ENCODE peak calls at places on chromosomes 13 and 19, in eight cellular contexts. One of them, this sample, is unnamed.

GRCh38 chr13:24355103-24355502 is 45.7 kb downstream of the C1QTNF9 start:
- DNase-seq in AG04450: no peak
- DNase-seq in ascending aorta: no peak
- DNase-seq in lower lobe of right lung: no peak
- DNase-seq in left ventricle myocardium inferior: no peak
- DNase-seq in colonic mucosa: no peak
- DNase-seq in pancreas: no peak
- DNase-seq in adrenal gland: no peak
- DNase-seq in this sample: no peak

GRCh38 chr13:60134376-60134775 is 29.4 kb downstream of the DIAPH3 start:
- DNase-seq in ascending aorta: no peak
- DNase-seq in left ventricle myocardium inferior: no peak
- DNase-seq in adrenal gland: no peak
- DNase-seq in AG04450: no peak
- DNase-seq in lower lobe of right lung: no peak
- DNase-seq in pancreas: no peak
- DNase-seq in colonic mucosa: no peak
- DNase-seq in this sample: no peak

GRCh38 chr19:5926641-5927438 is 12.8 kb downstream of the CAPS start:
- DNase-seq in adrenal gland: no peak
- DNase-seq in colonic mucosa: no peak
- DNase-seq in pancreas: peak; percentile 24
- DNase-seq in ascending aorta: peak; percentile 83
- DNase-seq in AG04450: no peak
- DNase-seq in left ventricle myocardium inferior: peak; percentile 58
- DNase-seq in lower lobe of right lung: no peak
- DNase-seq in this sample: no peak

GRCh38 chr19:3243851-3244700 is 19.6 kb downstream of the CELF5 start:
- DNase-seq in lower lobe of right lung: no peak
- DNase-seq in left ventricle myocardium inferior: no peak
- DNase-seq in pancreas: no peak
- DNase-seq in AG04450: peak; percentile 23
- DNase-seq in ascending aorta: no peak
- DNase-seq in adrenal gland: peak; percentile 42
- DNase-seq in colonic mucosa: peak; percentile 63
- DNase-seq in this sample: peak; percentile 27

GRCh38 chr13:46531953-46532352 is 21.0 kb upstream of the LRCH1 start:
- DNase-seq in lower lobe of right lung: no peak
- DNase-seq in ascending aorta: no peak
- DNase-seq in pancreas: no peak
- DNase-seq in left ventricle myocardium inferior: no peak
- DNase-seq in AG04450: no peak
- DNase-seq in adrenal gland: no peak
- DNase-seq in colonic mucosa: no peak
- DNase-seq in this sample: no peak

GRCh38 chr13:30331331-30331771 is 24.0 kb upstream of the KATNAL1 start:
- DNase-seq in pancreas: no peak
- DNase-seq in colonic mucosa: no peak
- DNase-seq in ascending aorta: peak; percentile 68
- DNase-seq in left ventricle myocardium inferior: peak; percentile 22
- DNase-seq in lower lobe of right lung: no peak
- DNase-seq in AG04450: no peak
- DNase-seq in adrenal gland: peak; percentile 55
- DNase-seq in this sample: no peak

GRCh38 chr19:13794388-13794751 is 873 bp upstream of the ZSWIM4 start:
- DNase-seq in left ventricle myocardium inferior: peak; percentile 83
- DNase-seq in adrenal gland: peak; percentile 84
- DNase-seq in lower lobe of right lung: peak; percentile 70
- DNase-seq in ascending aorta: peak; percentile 94
- DNase-seq in colonic mucosa: peak; percentile 64
- DNase-seq in AG04450: peak; percentile 87
- DNase-seq in pancreas: no peak
- DNase-seq in this sample: peak; percentile 80

GRCh38 chr13:42047561-42048322 is 706 bp upstream of the DGKH start:
- DNase-seq in adrenal gland: peak; percentile 36
- DNase-seq in AG04450: no peak
- DNase-seq in colonic mucosa: peak; percentile 74
- DNase-seq in pancreas: peak; percentile 71
- DNase-seq in left ventricle myocardium inferior: peak; percentile 29
- DNase-seq in lower lobe of right lung: peak; percentile 58
- DNase-seq in ascending aorta: peak; percentile 70
- DNase-seq in this sample: peak; percentile 57

GRCh38 chr19:44451687-44452086 is 3.4 kb upstream of the ZNF229 start:
- DNase-seq in pancreas: no peak
- DNase-seq in left ventricle myocardium inferior: no peak
- DNase-seq in AG04450: no peak
- DNase-seq in lower lobe of right lung: no peak
- DNase-seq in colonic mucosa: no peak
- DNase-seq in ascending aorta: no peak
- DNase-seq in adrenal gland: no peak
- DNase-seq in this sample: no peak

GRCh38 chr13:97506511-97506910 is 72.5 kb downstream of the RAP2A start:
- DNase-seq in lower lobe of right lung: no peak
- DNase-seq in ascending aorta: no peak
- DNase-seq in pancreas: no peak
- DNase-seq in left ventricle myocardium inferior: no peak
- DNase-seq in colonic mucosa: no peak
- DNase-seq in adrenal gland: no peak
- DNase-seq in AG04450: peak; percentile 61
- DNase-seq in this sample: no peak

GRCh38 chr13:44153536-44153935 is 220.1 kb upstream of the SERP2 start:
- DNase-seq in adrenal gland: no peak
- DNase-seq in colonic mucosa: no peak
- DNase-seq in ascending aorta: no peak
- DNase-seq in pancreas: no peak
- DNase-seq in AG04450: no peak
- DNase-seq in left ventricle myocardium inferior: no peak
- DNase-seq in lower lobe of right lung: no peak
- DNase-seq in this sample: no peak

GRCh38 chr13:73215807-73216206 is 157.0 kb downstream of the KLF5 start:
- DNase-seq in pancreas: no peak
- DNase-seq in lower lobe of right lung: no peak
- DNase-seq in colonic mucosa: no peak
- DNase-seq in left ventricle myocardium inferior: no peak
- DNase-seq in ascending aorta: no peak
- DNase-seq in adrenal gland: no peak
- DNase-seq in AG04450: no peak
- DNase-seq in this sample: peak; percentile 38

GRCh38 chr19:46609511-46610412 is 8.6 kb downstream of the CALM3 start:
- DNase-seq in colonic mucosa: no peak
- DNase-seq in adrenal gland: peak; percentile 17
- DNase-seq in ascending aorta: peak; percentile 61
- DNase-seq in left ventricle myocardium inferior: peak; percentile 13
- DNase-seq in AG04450: no peak
- DNase-seq in pancreas: peak; percentile 50
- DNase-seq in lower lobe of right lung: peak; percentile 28
- DNase-seq in this sample: no peak

GRCh38 chr19:46611791-46612190 is 10.7 kb downstream of the CALM3 start:
- DNase-seq in adrenal gland: no peak
- DNase-seq in ascending aorta: no peak
- DNase-seq in lower lobe of right lung: peak; percentile 24
- DNase-seq in left ventricle myocardium inferior: peak; percentile 13
- DNase-seq in AG04450: no peak
- DNase-seq in pancreas: peak; percentile 40
- DNase-seq in colonic mucosa: no peak
- DNase-seq in this sample: no peak

GRCh38 chr19:46610413-46610775 is 9.3 kb downstream of the CALM3 start:
- DNase-seq in lower lobe of right lung: no peak
- DNase-seq in pancreas: no peak
- DNase-seq in colonic mucosa: no peak
- DNase-seq in ascending aorta: peak; percentile 53
- DNase-seq in AG04450: no peak
- DNase-seq in left ventricle myocardium inferior: peak; percentile 12
- DNase-seq in adrenal gland: no peak
- DNase-seq in this sample: no peak

GRCh38 chr19:46608581-46609345 is 7.6 kb downstream of the CALM3 start:
- DNase-seq in pancreas: no peak
- DNase-seq in AG04450: no peak
- DNase-seq in colonic mucosa: peak; percentile 12
- DNase-seq in adrenal gland: peak; percentile 16
- DNase-seq in ascending aorta: peak; percentile 58
- DNase-seq in lower lobe of right lung: peak; percentile 43
- DNase-seq in left ventricle myocardium inferior: peak; percentile 11
- DNase-seq in this sample: no peak

GRCh38 chr19:46610851-46611770 is 10.0 kb downstream of the CALM3 start:
- DNase-seq in adrenal gland: no peak
- DNase-seq in ascending aorta: peak; percentile 65
- DNase-seq in left ventricle myocardium inferior: peak; percentile 9
- DNase-seq in lower lobe of right lung: no peak
- DNase-seq in colonic mucosa: no peak
- DNase-seq in AG04450: no peak
- DNase-seq in pancreas: peak; percentile 33
- DNase-seq in this sample: no peak
- H3K27ac ChIP-seq in adrenal gland: no peak overlapping the region
- H3K27ac ChIP-seq in ascending aorta: peak overlapping the region; percentile 50
- H3K27ac ChIP-seq in left ventricle myocardium inferior: no peak overlapping the region
- H3K27ac ChIP-seq in lower lobe of right lung: no peak overlapping the region
- H3K27ac ChIP-seq in colonic mucosa: no peak overlapping the region
- H3K27ac ChIP-seq in AG04450: no peak overlapping the region
- H3K27ac ChIP-seq in pancreas: no peak overlapping the region
- H3K27ac ChIP-seq in this sample: no peak overlapping the region

GRCh38 chr19:36838784-36839324 is 667 bp upstream of the ZNF790 start:
- DNase-seq in ascending aorta: no peak
- DNase-seq in left ventricle myocardium inferior: no peak
- DNase-seq in adrenal gland: no peak
- DNase-seq in AG04450: no peak
- DNase-seq in lower lobe of right lung: no peak
- DNase-seq in colonic mucosa: no peak
- DNase-seq in pancreas: no peak
- DNase-seq in this sample: no peak

GRCh38 chr19:36837902-36838783 is at the start of gene ZNF790:
- DNase-seq in AG04450: peak; percentile 70
- DNase-seq in pancreas: peak; percentile 91
- DNase-seq in lower lobe of right lung: peak; percentile 92
- DNase-seq in adrenal gland: peak; percentile 89
- DNase-seq in ascending aorta: peak; percentile 94
- DNase-seq in colonic mucosa: peak; percentile 91
- DNase-seq in left ventricle myocardium inferior: peak; percentile 90
- DNase-seq in this sample: peak; percentile 86

GRCh38 chr19:36833430-36833829 is 4.8 kb downstream of the ZNF790 start:
- DNase-seq in ascending aorta: no peak
- DNase-seq in pancreas: no peak
- DNase-seq in colonic mucosa: no peak
- DNase-seq in adrenal gland: no peak
- DNase-seq in AG04450: no peak
- DNase-seq in lower lobe of right lung: no peak
- DNase-seq in left ventricle myocardium inferior: no peak
- DNase-seq in this sample: no peak

GRCh38 chr19:36837525-36837901 is 674 bp downstream of the ZNF790 start:
- DNase-seq in adrenal gland: peak; percentile 23
- DNase-seq in pancreas: no peak
- DNase-seq in AG04450: no peak
- DNase-seq in ascending aorta: no peak
- DNase-seq in lower lobe of right lung: no peak
- DNase-seq in colonic mucosa: no peak
- DNase-seq in left ventricle myocardium inferior: no peak
- DNase-seq in this sample: no peak
- H3K9me3 ChIP-seq in adrenal gland: peaks cover 4% of the 10 kb centered on the region
- H3K9me3 ChIP-seq in pancreas: no peaks in the 10 kb centered on the region
- H3K9me3 ChIP-seq in AG04450: peaks cover 30% of the 10 kb centered on the region
- H3K9me3 ChIP-seq in ascending aorta: peaks cover 42% of the 10 kb centered on the region
- H3K9me3 ChIP-seq in lower lobe of right lung: peaks cover 42% of the 10 kb centered on the region
- H3K9me3 ChIP-seq in colonic mucosa: peaks cover 3% of the 10 kb centered on the region
- H3K9me3 ChIP-seq in left ventricle myocardium inferior: peaks cover 42% of the 10 kb centered on the region
- H3K9me3 ChIP-seq in this sample: peaks cover 56% of the 10 kb centered on the region

GRCh38 chr13:36536546-36536945 is 104.3 kb downstream of the CCNA1 start:
- DNase-seq in lower lobe of right lung: no peak
- DNase-seq in AG04450: no peak
- DNase-seq in colonic mucosa: no peak
- DNase-seq in ascending aorta: no peak
- DNase-seq in pancreas: no peak
- DNase-seq in adrenal gland: no peak
- DNase-seq in left ventricle myocardium inferior: no peak
- DNase-seq in this sample: no peak

GRCh38 chr13:36531746-36532486 is 99.6 kb downstream of the CCNA1 start:
- DNase-seq in AG04450: no peak
- DNase-seq in pancreas: no peak
- DNase-seq in left ventricle myocardium inferior: no peak
- DNase-seq in ascending aorta: no peak
- DNase-seq in lower lobe of right lung: no peak
- DNase-seq in colonic mucosa: no peak
- DNase-seq in adrenal gland: peak; percentile 21
- DNase-seq in this sample: no peak

GRCh38 chr13:36530050-36530789 is 97.9 kb downstream of the CCNA1 start:
- DNase-seq in left ventricle myocardium inferior: no peak
- DNase-seq in colonic mucosa: no peak
- DNase-seq in ascending aorta: no peak
- DNase-seq in AG04450: no peak
- DNase-seq in lower lobe of right lung: peak; percentile 55
- DNase-seq in pancreas: no peak
- DNase-seq in adrenal gland: no peak
- DNase-seq in this sample: no peak

GRCh38 chr13:36530861-36531590 is 98.7 kb downstream of the CCNA1 start:
- DNase-seq in lower lobe of right lung: no peak
- DNase-seq in left ventricle myocardium inferior: no peak
- DNase-seq in ascending aorta: no peak
- DNase-seq in adrenal gland: no peak
- DNase-seq in colonic mucosa: no peak
- DNase-seq in pancreas: no peak
- DNase-seq in AG04450: no peak
- DNase-seq in this sample: no peak

GRCh38 chr13:36533806-36534205 is 101.5 kb downstream of the CCNA1 start:
- DNase-seq in AG04450: no peak
- DNase-seq in adrenal gland: no peak
- DNase-seq in colonic mucosa: no peak
- DNase-seq in pancreas: no peak
- DNase-seq in left ventricle myocardium inferior: no peak
- DNase-seq in lower lobe of right lung: no peak
- DNase-seq in ascending aorta: no peak
- DNase-seq in this sample: no peak
- H3K27ac ChIP-seq in AG04450: no peak overlapping the region
- H3K27ac ChIP-seq in adrenal gland: no peak overlapping the region
- H3K27ac ChIP-seq in colonic mucosa: no peak overlapping the region
- H3K27ac ChIP-seq in pancreas: no peak overlapping the region
- H3K27ac ChIP-seq in left ventricle myocardium inferior: no peak overlapping the region
- H3K27ac ChIP-seq in lower lobe of right lung: peak overlapping the region; percentile 31
- H3K27ac ChIP-seq in ascending aorta: no peak overlapping the region
- H3K27ac ChIP-seq in this sample: no peak overlapping the region

GRCh38 chr19:36962346-36962745 is 46.2 kb downstream of the ZNF568 start:
- DNase-seq in adrenal gland: no peak
- DNase-seq in AG04450: no peak
- DNase-seq in ascending aorta: no peak
- DNase-seq in pancreas: no peak
- DNase-seq in colonic mucosa: no peak
- DNase-seq in lower lobe of right lung: no peak
- DNase-seq in left ventricle myocardium inferior: no peak
- DNase-seq in this sample: no peak
- H3K9me3 ChIP-seq in adrenal gland: no peaks in the 10 kb centered on the region
- H3K9me3 ChIP-seq in AG04450: peaks cover 24% of the 10 kb centered on the region
- H3K9me3 ChIP-seq in ascending aorta: peaks cover 96% of the 10 kb centered on the region
- H3K9me3 ChIP-seq in pancreas: no peaks in the 10 kb centered on the region
- H3K9me3 ChIP-seq in colonic mucosa: no peaks in the 10 kb centered on the region
- H3K9me3 ChIP-seq in lower lobe of right lung: peaks cover 51% of the 10 kb centered on the region
- H3K9me3 ChIP-seq in left ventricle myocardium inferior: peaks cover 51% of the 10 kb centered on the region
- H3K9me3 ChIP-seq in this sample: peaks cover 9% of the 10 kb centered on the region

This sample was measured in stomach.